ENCODE peak calls at places on chromosome 7, in six cellular contexts. One of them, this sample, is unnamed.

GRCh38 chr7:63080831-63081230 is 917.8 kb upstream of the ZNF722 start:
- DNase-seq in GM23338: no peak
- DNase-seq in AG04450: no peak
- DNase-seq in esophagus squamous epithelium: no peak
- DNase-seq in fibroblast of pulmonary artery: no peak
- DNase-seq in prostate gland: no peak
- DNase-seq in this sample: no peak

GRCh38 chr7:71210220-71210619 is 78.3 kb downstream of the GALNT17 start:
- DNase-seq in prostate gland: no peak
- DNase-seq in AG04450: no peak
- DNase-seq in GM23338: no peak
- DNase-seq in fibroblast of pulmonary artery: no peak
- DNase-seq in esophagus squamous epithelium: no peak
- DNase-seq in this sample: no peak

GRCh38 chr7:33686001-33686591 is 219.2 kb upstream of the BMPER start:
- DNase-seq in fibroblast of pulmonary artery: no peak
- DNase-seq in GM23338: peak
- DNase-seq in AG04450: no peak
- DNase-seq in prostate gland: no peak
- DNase-seq in esophagus squamous epithelium: no peak
- DNase-seq in this sample: no peak

GRCh38 chr7:131098527-131098926 is 229.1 kb upstream of the MKLN1 start:
- DNase-seq in esophagus squamous epithelium: no peak
- DNase-seq in AG04450: no peak
- DNase-seq in GM23338: peak
- DNase-seq in prostate gland: no peak
- DNase-seq in fibroblast of pulmonary artery: no peak
- DNase-seq in this sample: no peak

GRCh38 chr7:129522088-129522970 is 20.0 kb downstream of the SMKR1 start:
- DNase-seq in fibroblast of pulmonary artery: peak
- DNase-seq in AG04450: no peak
- DNase-seq in esophagus squamous epithelium: no peak
- DNase-seq in prostate gland: no peak
- DNase-seq in GM23338: peak
- DNase-seq in this sample: no peak

GRCh38 chr7:47298636-47299035 is 283.3 kb downstream of the TNS3 start:
- DNase-seq in prostate gland: no peak
- DNase-seq in AG04450: no peak
- DNase-seq in fibroblast of pulmonary artery: no peak
- DNase-seq in GM23338: no peak
- DNase-seq in esophagus squamous epithelium: no peak
- DNase-seq in this sample: no peak

GRCh38 chr7:158487546-158488224 is 99.9 kb downstream of the PTPRN2 start:
- DNase-seq in AG04450: no peak
- DNase-seq in fibroblast of pulmonary artery: no peak
- DNase-seq in GM23338: no peak
- DNase-seq in prostate gland: no peak
- DNase-seq in esophagus squamous epithelium: no peak
- DNase-seq in this sample: no peak

GRCh38 chr7:127819975-127820778 is 168.2 kb downstream of the SND1 start:
- DNase-seq in prostate gland: no peak
- DNase-seq in GM23338: peak
- DNase-seq in AG04450: no peak
- DNase-seq in esophagus squamous epithelium: no peak
- DNase-seq in fibroblast of pulmonary artery: peak
- DNase-seq in this sample: peak

GRCh38 chr7:100826546-100827329 is 585 bp downstream of the EPHB4 start:
- DNase-seq in fibroblast of pulmonary artery: no peak
- DNase-seq in esophagus squamous epithelium: no peak
- DNase-seq in GM23338: peak
- DNase-seq in AG04450: no peak
- DNase-seq in prostate gland: peak
- DNase-seq in this sample: no peak

GRCh38 chr7:85664341-85664740 is 477.5 kb upstream of the SEMA3D start:
- DNase-seq in fibroblast of pulmonary artery: no peak
- DNase-seq in GM23338: no peak
- DNase-seq in esophagus squamous epithelium: no peak
- DNase-seq in prostate gland: no peak
- DNase-seq in AG04450: no peak
- DNase-seq in this sample: no peak

GRCh38 chr7:44286618-44287487 is 38.5 kb downstream of the CAMK2B start:
- DNase-seq in prostate gland: no peak
- DNase-seq in AG04450: no peak
- DNase-seq in esophagus squamous epithelium: no peak
- DNase-seq in GM23338: no peak
- DNase-seq in fibroblast of pulmonary artery: no peak
- DNase-seq in this sample: no peak

GRCh38 chr7:98165827-98166667 is 45.2 kb upstream of the BHLHA15 start:
- DNase-seq in fibroblast of pulmonary artery: peak
- DNase-seq in esophagus squamous epithelium: no peak
- DNase-seq in prostate gland: peak
- DNase-seq in AG04450: no peak
- DNase-seq in GM23338: peak
- DNase-seq in this sample: no peak

GRCh38 chr7:108197371-108198091 is 67.4 kb upstream of the LAMB4 start:
- DNase-seq in esophagus squamous epithelium: no peak
- DNase-seq in AG04450: no peak
- DNase-seq in prostate gland: no peak
- DNase-seq in GM23338: no peak
- DNase-seq in fibroblast of pulmonary artery: no peak
- DNase-seq in this sample: no peak

GRCh38 chr7:68269410-68269809 is 1272.8 kb downstream of the TYW1 start:
- DNase-seq in esophagus squamous epithelium: no peak
- DNase-seq in GM23338: no peak
- DNase-seq in AG04450: no peak
- DNase-seq in prostate gland: no peak
- DNase-seq in fibroblast of pulmonary artery: peak
- DNase-seq in this sample: peak

GRCh38 chr7:41693150-41693997 is 9.5 kb downstream of the INHBA start:
- DNase-seq in fibroblast of pulmonary artery: peak
- DNase-seq in AG04450: no peak
- DNase-seq in prostate gland: no peak
- DNase-seq in esophagus squamous epithelium: no peak
- DNase-seq in GM23338: no peak
- DNase-seq in this sample: no peak

GRCh38 chr7:113268757-113269156 is 150.4 kb upstream of the SMIM30 start:
- DNase-seq in AG04450: no peak
- DNase-seq in GM23338: no peak
- DNase-seq in fibroblast of pulmonary artery: no peak
- DNase-seq in prostate gland: no peak
- DNase-seq in esophagus squamous epithelium: no peak
- DNase-seq in this sample: no peak

GRCh38 chr7:144454-144826 is 47.9 kb upstream of the FAM20C start:
- DNase-seq in AG04450: no peak
- DNase-seq in prostate gland: no peak
- DNase-seq in GM23338: no peak
- DNase-seq in fibroblast of pulmonary artery: no peak
- DNase-seq in esophagus squamous epithelium: no peak
- DNase-seq in this sample: no peak

GRCh38 chr7:130369110-130369711 is 11.1 kb upstream of the CPA1 start:
- DNase-seq in GM23338: no peak
- DNase-seq in esophagus squamous epithelium: no peak
- DNase-seq in prostate gland: no peak
- DNase-seq in AG04450: no peak
- DNase-seq in fibroblast of pulmonary artery: peak
- DNase-seq in this sample: no peak

GRCh38 chr7:85226401-85227085 is 39.7 kb upstream of the SEMA3D start:
- DNase-seq in prostate gland: no peak
- DNase-seq in GM23338: no peak
- DNase-seq in esophagus squamous epithelium: no peak
- DNase-seq in fibroblast of pulmonary artery: no peak
- DNase-seq in AG04450: no peak
- DNase-seq in this sample: no peak

GRCh38 chr7:81120803-81121202 is 202.0 kb upstream of the SEMA3C start:
- DNase-seq in GM23338: peak
- DNase-seq in prostate gland: no peak
- DNase-seq in esophagus squamous epithelium: no peak
- DNase-seq in fibroblast of pulmonary artery: no peak
- DNase-seq in AG04450: no peak
- DNase-seq in this sample: no peak

GRCh38 chr7:17016402-17017010 is 134.7 kb upstream of the AGR3 start:
- DNase-seq in esophagus squamous epithelium: no peak
- DNase-seq in AG04450: no peak
- DNase-seq in GM23338: no peak
- DNase-seq in prostate gland: no peak
- DNase-seq in fibroblast of pulmonary artery: no peak
- DNase-seq in this sample: no peak

GRCh38 chr7:20653636-20654035 is 38.2 kb downstream of the ABCB5 start:
- DNase-seq in fibroblast of pulmonary artery: no peak
- DNase-seq in GM23338: peak
- DNase-seq in esophagus squamous epithelium: no peak
- DNase-seq in AG04450: no peak
- DNase-seq in prostate gland: no peak
- DNase-seq in this sample: no peak

GRCh38 chr7:20650782-20651181 is 35.3 kb downstream of the ABCB5 start:
- DNase-seq in AG04450: no peak
- DNase-seq in fibroblast of pulmonary artery: no peak
- DNase-seq in esophagus squamous epithelium: no peak
- DNase-seq in GM23338: peak
- DNase-seq in prostate gland: no peak
- DNase-seq in this sample: no peak

GRCh38 chr7:20647908-20648776 is 32.7 kb downstream of the ABCB5 start:
- DNase-seq in AG04450: no peak
- DNase-seq in esophagus squamous epithelium: no peak
- DNase-seq in fibroblast of pulmonary artery: peak
- DNase-seq in GM23338: peak
- DNase-seq in prostate gland: no peak
- DNase-seq in this sample: no peak

GRCh38 chr7:20647051-20647450 is 31.6 kb downstream of the ABCB5 start:
- DNase-seq in GM23338: no peak
- DNase-seq in AG04450: no peak
- DNase-seq in fibroblast of pulmonary artery: no peak
- DNase-seq in prostate gland: no peak
- DNase-seq in esophagus squamous epithelium: no peak
- DNase-seq in this sample: no peak

GRCh38 chr7:20651960-20652544 is 36.6 kb downstream of the ABCB5 start:
- DNase-seq in GM23338: no peak
- DNase-seq in fibroblast of pulmonary artery: peak
- DNase-seq in AG04450: no peak
- DNase-seq in esophagus squamous epithelium: no peak
- DNase-seq in prostate gland: no peak
- DNase-seq in this sample: no peak
- TF ChIP-seq CTCF in GM23338: peak
- TF ChIP-seq CTCF in fibroblast of pulmonary artery: peak
- TF ChIP-seq CTCF in AG04450: peak
- TF ChIP-seq CTCF in esophagus squamous epithelium: no peak
- TF ChIP-seq CTCF in prostate gland: peak
- TF ChIP-seq CTCF in this sample: peak

DNA sequence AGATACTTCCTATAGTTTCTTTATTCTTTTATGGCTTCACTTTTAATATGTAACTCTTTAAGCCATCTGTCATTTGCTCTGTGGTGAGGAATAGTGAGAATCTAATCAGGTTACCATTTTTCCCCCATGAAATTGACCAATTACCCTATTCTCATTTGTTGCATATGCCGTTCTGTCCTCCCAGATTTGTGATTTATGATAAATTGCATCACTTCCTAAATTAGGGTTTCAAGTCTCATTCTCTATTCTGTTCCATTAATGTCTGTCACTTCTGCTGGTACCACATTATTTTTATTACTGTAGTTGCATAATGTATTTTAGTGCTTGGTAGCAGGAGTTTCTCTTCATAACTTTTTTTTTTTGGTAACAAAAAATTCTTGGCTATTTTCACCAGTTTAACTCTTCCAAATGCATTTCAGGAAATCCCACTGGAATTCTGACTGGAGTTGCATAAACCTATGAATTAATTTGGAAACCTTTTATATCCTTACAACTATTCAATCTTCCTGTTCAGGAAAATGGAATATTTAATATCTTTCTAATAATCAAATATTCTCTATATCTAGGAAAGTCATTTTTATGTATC is 44.0 kb upstream of the FAM133B start:
- DNase-seq in GM23338: no peak
- DNase-seq in fibroblast of pulmonary artery: no peak
- DNase-seq in esophagus squamous epithelium: no peak
- DNase-seq in AG04450: no peak
- DNase-seq in prostate gland: no peak
- DNase-seq in this sample: no peak
- H3K4me3 ChIP-seq in GM23338: no peak
- H3K4me3 ChIP-seq in fibroblast of pulmonary artery: no peak
- H3K4me3 ChIP-seq in esophagus squamous epithelium: no peak
- H3K4me3 ChIP-seq in AG04450: no peak
- H3K4me3 ChIP-seq in prostate gland: no peak
- H3K4me3 ChIP-seq in this sample: no peak

DNA sequence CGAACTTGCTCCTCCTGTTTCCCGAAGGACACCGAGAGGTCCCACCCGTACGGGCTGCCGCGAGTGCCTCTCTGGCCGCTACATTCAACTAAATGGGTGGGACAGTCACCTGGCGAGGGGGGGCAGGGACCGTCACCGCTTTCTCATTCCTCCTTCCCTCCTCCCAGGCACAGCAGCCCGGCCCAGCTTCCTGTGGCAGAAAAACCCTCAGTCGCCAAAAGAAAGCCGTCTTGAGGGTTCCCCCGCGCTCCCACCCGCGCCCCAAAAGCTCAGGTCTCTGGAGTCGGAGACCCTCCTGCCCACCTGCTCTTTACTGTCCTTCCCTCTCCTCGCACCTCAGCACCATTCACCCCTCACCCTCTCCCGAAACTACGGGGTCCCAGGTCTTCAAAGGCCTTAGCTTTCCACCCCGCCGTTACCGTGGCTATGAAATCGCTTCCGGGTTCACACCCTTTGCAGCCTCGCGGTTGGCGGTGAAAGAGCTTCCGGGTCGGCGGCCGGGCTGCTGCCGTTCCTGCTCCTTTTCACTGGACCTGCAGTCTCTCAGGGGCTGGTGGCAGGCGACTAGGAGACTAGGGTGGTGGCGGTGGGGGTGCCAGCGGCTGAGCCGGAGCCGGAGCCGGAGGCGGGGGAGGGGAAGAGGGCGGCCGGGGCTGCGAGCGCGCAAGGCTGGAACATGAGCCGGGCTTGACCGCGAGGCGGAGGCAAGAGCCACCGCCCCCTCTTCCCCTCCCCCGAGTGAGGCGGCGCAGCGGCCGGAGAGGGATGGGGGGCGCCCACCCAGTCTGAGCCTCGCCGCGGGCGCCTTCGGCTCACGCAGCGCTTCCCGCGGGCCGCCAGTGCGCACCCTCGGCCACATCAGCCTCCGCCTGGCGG is at the start of the genes ANKIB1 and KRIT1:
- DNase-seq in fibroblast of pulmonary artery: peak
- DNase-seq in GM23338: peak
- DNase-seq in esophagus squamous epithelium: peak
- DNase-seq in prostate gland: peak
- DNase-seq in AG04450: peak
- DNase-seq in this sample: peak
- TF ChIP-seq CTCF in fibroblast of pulmonary artery: no peak
- TF ChIP-seq CTCF in GM23338: no peak
- TF ChIP-seq CTCF in esophagus squamous epithelium: peak
- TF ChIP-seq CTCF in prostate gland: peak
- TF ChIP-seq CTCF in AG04450: peak
- TF ChIP-seq CTCF in this sample: no peak

DNA sequence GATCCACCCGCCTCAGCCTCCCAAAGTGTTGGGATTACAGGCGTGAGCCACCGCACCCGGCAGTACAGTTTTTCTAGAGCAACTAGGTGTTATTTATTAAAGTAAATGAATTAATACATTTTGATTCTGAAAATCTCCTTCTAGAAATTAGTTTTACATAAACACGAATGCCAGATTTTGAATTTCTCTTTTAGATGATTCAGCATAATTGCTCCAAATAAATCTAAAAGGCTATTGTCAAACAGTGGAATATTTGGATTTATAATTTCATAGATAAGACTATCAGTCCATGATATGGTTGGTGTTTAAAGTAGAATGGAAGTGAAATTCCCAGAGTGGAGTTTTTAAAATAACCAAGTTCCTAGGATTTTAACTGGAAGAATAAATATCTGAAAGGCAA is 1.5 kb upstream of the PHF14 start:
- DNase-seq in fibroblast of pulmonary artery: no peak
- DNase-seq in AG04450: no peak
- DNase-seq in GM23338: no peak
- DNase-seq in esophagus squamous epithelium: no peak
- DNase-seq in prostate gland: no peak
- DNase-seq in this sample: no peak
- H3K4me3 ChIP-seq in fibroblast of pulmonary artery: no peak
- H3K4me3 ChIP-seq in AG04450: no peak
- H3K4me3 ChIP-seq in GM23338: no peak
- H3K4me3 ChIP-seq in esophagus squamous epithelium: no peak
- H3K4me3 ChIP-seq in prostate gland: no peak
- H3K4me3 ChIP-seq in this sample: no peak